ENCODE peak calls at places on chromosome 15, in nine cellular contexts. A is T-helper 2 cell, D is naive B cell, Y is EL, H is body of pancreas, F is Calu3, R is left ventricle myocardium inferior, V is NCI-H2029, N is AG08396. J is an unnamed sample.

GRCh38 chr15:98856540-98856907 is 151.1 kb downstream of the PGPEP1L start:
- DNase-seq in A (no peak), D (no peak), Y (peak), H (no peak), F (no peak), R (no peak), V (no peak), N (peak), J (no peak)

GRCh38 chr15:36777941-36778340 is 198.5 kb downstream of the CDIN1 start:
- DNase-seq in A (no peak), D (no peak), Y (peak), H (no peak), F (no peak), R (no peak), V (no peak), N (no peak), J (no peak)

GRCh38 chr15:26235148-26235769 is 372.1 kb upstream of the ATP10A start:
- DNase-seq in A (no peak), D (no peak), Y (no peak), H (no peak), F (no peak), R (no peak), V (no peak), N (no peak), J (no peak)

GRCh38 chr15:57217716-57218598 is 158.3 kb upstream of the CGNL1 start:
- DNase-seq in A (no peak), D (no peak), Y (peak), H (no peak), F (no peak), R (no peak), V (no peak), N (no peak), J (no peak)

GRCh38 chr15:73940061-73940981 is 14.1 kb downstream of the LOXL1 start:
- DNase-seq in A (no peak), D (no peak), Y (peak), H (peak), F (no peak), R (no peak), V (no peak), N (no peak), J (no peak)

GRCh38 chr15:74988007-74988800 is 7.2 kb upstream of the SCAMP5 start:
- DNase-seq in A (peak), D (no peak), Y (peak), H (peak), F (peak), R (no peak), V (peak), N (no peak), J (no peak)

GRCh38 chr15:73927003-73927475 is 777 bp downstream of the LOXL1 start:
- DNase-seq in A (peak), D (peak), Y (peak), H (peak), F (peak), R (peak), V (no peak), N (peak), J (peak)

GRCh38 chr15:69346112-69346511 is 47.4 kb downstream of the PAQR5 start:
- DNase-seq in A (no peak), D (no peak), Y (peak), H (no peak), F (no peak), R (no peak), V (no peak), N (peak), J (no peak)

GRCh38 chr15:65909831-65910230 is 40.5 kb downstream of the RAB11A start:
- DNase-seq in A (no peak), D (no peak), Y (no peak), H (no peak), F (no peak), R (no peak), V (no peak), N (no peak), J (no peak)